ENCODE peak calls at places on chromosomes 2 and 18, in nine cellular contexts. T is AG20443; Q is NCI-H1092; P is A549; O is GM13977; K is cardiac muscle cell; N is stimulated activated CD8-positive, alpha-beta memory T cell treated with anti-CD3 and anti-CD28 coated beads, Interleukin-7, amount 100 ng/mL, for 24 hours; H is left colon; G is stimulated activated CD4-positive, alpha-beta T cell treated with anti-CD3 and anti-CD28 coated beads, Interleukin-2, amount 100 ng/mL, for 48 hours. D is an unnamed sample.

GRCh38 chr2:71492112-71492511 is 38.8 kb downstream of the DYSF start:
- DNase-seq in T (no peak), Q (no peak), P (no peak), O (no peak), K (peak; percentile 18), N (no peak), H (no peak), G (no peak), D (no peak)

GRCh38 chr2:190052307-190052706 is 10.2 kb downstream of the MSTN start:
- DNase-seq in T (no peak), Q (no peak), P (no peak), O (no peak), K (no peak), N (no peak), H (no peak), G (no peak), D (no peak)

GRCh38 chr2:233819884-233820765 is 34.2 kb downstream of the HJURP start:
- DNase-seq in T (peak; percentile 72), Q (no peak), P (no peak), O (no peak), K (no peak), N (no peak), H (no peak), G (no peak), D (no peak)

GRCh38 chr18:28905509-28905908 is 728.6 kb upstream of the CDH2 start:
- DNase-seq in T (peak; percentile 10), Q (no peak), P (no peak), O (no peak), K (peak; percentile 67), N (no peak), H (no peak), G (no peak), D (no peak)

GRCh38 chr2:16628316-16628715 is 37.3 kb downstream of the CYRIA start:
- DNase-seq in T (no peak), Q (no peak), P (no peak), O (no peak), K (no peak), N (no peak), H (no peak), G (no peak), D (no peak)

GRCh38 chr2:232203166-232203891 is 175.2 kb upstream of the ALPP start:
- DNase-seq in T (no peak), Q (no peak), P (no peak), O (no peak), K (no peak), N (no peak), H (no peak), G (no peak), D (no peak)

GRCh38 chr18:9951022-9951859 is 37.4 kb downstream of the VAPA start:
- DNase-seq in T (peak; percentile 64), Q (no peak), P (peak; percentile 74), O (no peak), K (peak; percentile 80), N (no peak), H (no peak), G (no peak), D (peak; percentile 44)

GRCh38 chr2:168593713-168594112 is 137.6 kb downstream of the CERS6 start:
- DNase-seq in T (no peak), Q (no peak), P (no peak), O (no peak), K (no peak), N (no peak), H (no peak), G (no peak), D (no peak)

GRCh38 chr18:22563098-22563707 is 145.5 kb upstream of the CTAGE1 start:
- DNase-seq in T (peak; percentile 84), Q (peak; percentile 16), P (peak; percentile 86), O (peak; percentile 75), K (peak; percentile 97), N (no peak), H (peak; percentile 7), G (no peak), D (peak; percentile 84)

GRCh38 chr18:904135-905090 is at the start of gene ADCYAP1:
- DNase-seq in T (peak; percentile 43), Q (peak; percentile 32), P (peak; percentile 26), O (peak; percentile 26), K (no peak), N (no peak), H (no peak), G (no peak), D (peak; percentile 28)

GRCh38 chr18:6601241-6601640 is 128.3 kb upstream of the ARHGAP28 start:
- DNase-seq in T (no peak), Q (no peak), P (no peak), O (no peak), K (no peak), N (no peak), H (no peak), G (no peak), D (no peak)

GRCh38 chr18:79911009-79911870 is 40.2 kb downstream of the SLC66A2 start:
- DNase-seq in T (no peak), Q (no peak), P (no peak), O (peak; percentile 20), K (no peak), N (no peak), H (no peak), G (no peak), D (no peak)

GRCh38 chr18:8771930-8772329 is 66.6 kb downstream of the MTCL1 start:
- DNase-seq in T (peak; percentile 40), Q (peak; percentile 2), P (no peak), O (no peak), K (peak; percentile 66), N (no peak), H (peak; percentile 46), G (no peak), D (no peak)

GRCh38 chr2:38290332-38290731 is 86.7 kb downstream of the ATL2 start:
- DNase-seq in T (no peak), Q (no peak), P (no peak), O (no peak), K (no peak), N (no peak), H (no peak), G (no peak), D (no peak)

GRCh38 chr2:12603781-12604180 is 113.0 kb upstream of the TRIB2 start:
- DNase-seq in T (no peak), Q (no peak), P (no peak), O (no peak), K (no peak), N (no peak), H (no peak), G (no peak), D (no peak)

GRCh38 chr2:233098615-233099014 is 38.5 kb downstream of the INPP5D start:
- DNase-seq in T (no peak), Q (no peak), P (no peak), O (no peak), K (peak; percentile 32), N (no peak), H (peak; percentile 57), G (no peak), D (peak; percentile 26)

GRCh38 chr2:27953077-27953476 is 62.5 kb downstream of the BABAM2 start:
- DNase-seq in T (no peak), Q (no peak), P (no peak), O (no peak), K (no peak), N (no peak), H (no peak), G (no peak), D (no peak)

GRCh38 chr2:238700122-238700457 is 147.8 kb upstream of the TWIST2 start:
- DNase-seq in T (peak; percentile 91), Q (no peak), P (no peak), O (no peak), K (peak; percentile 88), N (no peak), H (no peak), G (no peak), D (peak; percentile 68)

GRCh38 chr18:44758821-44759624 is 78.3 kb downstream of the SETBP1 start:
- DNase-seq in T (no peak), Q (no peak), P (no peak), O (peak; percentile 78), K (no peak), N (peak; percentile 30), H (no peak), G (peak; percentile 42), D (no peak)

GRCh38 chr18:12086249-12086648 is 7.4 kb upstream of the ANKRD62 start:
- DNase-seq in T (no peak), Q (no peak), P (no peak), O (no peak), K (no peak), N (no peak), H (peak; percentile 90), G (no peak), D (no peak)

GRCh38 chr2:64745562-64745961 is 91.8 kb upstream of the SERTAD2 start:
- DNase-seq in T (no peak), Q (no peak), P (no peak), O (no peak), K (no peak), N (no peak), H (no peak), G (no peak), D (no peak)

GRCh38 chr2:148726228-148726627 is 81.7 kb downstream of the EPC2 start:
- DNase-seq in T (no peak), Q (no peak), P (no peak), O (no peak), K (no peak), N (no peak), H (no peak), G (no peak), D (no peak)

GRCh38 chr2:71807969-71808451 is 339.7 kb downstream of the CYP26B1 start:
- DNase-seq in T (peak; percentile 53), Q (no peak), P (no peak), O (no peak), K (peak; percentile 59), N (no peak), H (peak; percentile 23), G (no peak), D (no peak)

GRCh38 chr18:48997985-48998831 is 47.4 kb upstream of the SMAD7 start:
- DNase-seq in T (peak; percentile 95), Q (no peak), P (peak; percentile 96), O (no peak), K (peak; percentile 92), N (no peak), H (no peak), G (no peak), D (peak; percentile 91)

D was measured in AG08396.